ENCODE peak calls at places on chromosomes 5 and 9, in four cellular contexts. T is A549, D is HepG2, C is ovary. M is an unnamed sample.

GRCh38 chr5:86807046-86807712 is 189.4 kb downstream of the COX7C start:
- DNase-seq in T (no peak), D (no peak), C (no peak), M (no peak)

GRCh38 chr9:95463145-95464060 is 53.4 kb downstream of the PTCH1 start:
- DNase-seq in T (no peak), D (no peak), C (no peak), M (no peak)

GRCh38 chr9:93132287-93132927 is 1.6 kb downstream of the NINJ1 start:
- DNase-seq in T (peak; percentile 54), D (no peak), C (peak; percentile 49), M (no peak)

GRCh38 chr5:132426525-132427138 is 57.1 kb downstream of the SLC22A5 start:
- DNase-seq in T (peak; percentile 46), D (peak; percentile 58), C (peak; percentile 46), M (peak; percentile 91)

GRCh38 chr5:144691936-144692335 is 521.3 kb downstream of the KCTD16 start:
- DNase-seq in T (no peak), D (no peak), C (no peak), M (no peak)

GRCh38 chr9:13524245-13524644 is 244.8 kb upstream of the MPDZ start:
- DNase-seq in T (no peak), D (no peak), C (no peak), M (no peak)

GRCh38 chr9:100028201-100028784 is 70.5 kb downstream of the ERP44 start:
- DNase-seq in T (peak; percentile 76), D (peak; percentile 61), C (peak; percentile 46), M (no peak)

GRCh38 chr5:173581408-173582197 is 34.8 kb downstream of the BOD1 start:
- DNase-seq in T (peak; percentile 26), D (peak; percentile 12), C (no peak), M (no peak)

GRCh38 chr5:59107692-59108091 is 524.8 kb downstream of the RAB3C start:
- DNase-seq in T (peak; percentile 89), D (no peak), C (no peak), M (no peak)

GRCh38 chr5:9869616-9870288 is 239.6 kb upstream of the TAS2R1 start:
- DNase-seq in T (no peak), D (no peak), C (no peak), M (no peak)

GRCh38 chr9:8717146-8717545 is 917.6 kb upstream of the DMAC1 start:
- DNase-seq in T (no peak), D (no peak), C (no peak), M (no peak)

DNA sequence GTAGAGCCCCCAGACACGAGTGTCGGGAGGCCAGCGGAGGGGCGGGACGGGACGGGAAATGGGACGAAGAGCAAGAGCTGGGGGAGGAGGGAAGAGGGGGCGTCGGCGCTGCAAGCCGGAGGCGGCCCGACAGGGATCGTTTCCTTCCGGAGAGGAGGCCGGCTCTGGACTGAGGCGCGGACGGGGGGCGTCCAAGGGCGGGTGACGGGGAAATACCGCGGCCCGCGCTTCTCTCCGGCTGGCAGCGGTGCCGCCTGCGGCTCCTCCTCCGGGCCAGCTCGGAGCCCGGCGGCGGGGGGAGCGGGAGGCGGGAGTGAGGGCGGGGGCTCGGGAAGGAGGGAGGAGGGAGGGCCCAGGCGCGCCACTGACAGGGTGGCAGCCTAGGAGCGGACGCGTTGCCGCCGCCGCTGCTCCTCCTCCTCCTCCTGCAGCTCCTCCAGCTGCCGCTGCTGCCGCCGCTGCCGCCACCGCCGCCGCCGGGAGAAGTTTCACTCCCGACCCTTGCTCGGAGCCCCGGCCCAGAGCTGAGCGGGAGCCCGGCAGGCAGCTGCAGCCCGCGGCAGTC is at the start of gene CHSY3:
- DNase-seq in T (peak; percentile 75), D (peak; percentile 25), C (peak; percentile 31), M (peak; percentile 87)
- TF ChIP-seq POLR2A in T (no peak), D (no peak), C (no peak), M (no peak)

GRCh38 chr5:143006511-143006910 is 236.3 kb downstream of the ARHGAP26 start:
- DNase-seq in T (no peak), D (no peak), C (no peak), M (no peak)

GRCh38 chr5:143001764-143002351 is 231.7 kb downstream of the ARHGAP26 start:
- DNase-seq in T (no peak), D (no peak), C (no peak), M (no peak)

GRCh38 chr5:143004361-143004802 is 234.2 kb downstream of the ARHGAP26 start:
- DNase-seq in T (no peak), D (no peak), C (no peak), M (no peak)

GRCh38 chr5:143003328-143003636 is 233.1 kb downstream of the ARHGAP26 start:
- DNase-seq in T (no peak), D (no peak), C (no peak), M (no peak)

GRCh38 chr5:143002459-143003327 is 232.5 kb downstream of the ARHGAP26 start:
- DNase-seq in T (peak; percentile 57), D (no peak), C (no peak), M (no peak)
- TF ChIP-seq EP300 in T (no peak), D (no peak), C (no peak), M (no peak)

DNA sequence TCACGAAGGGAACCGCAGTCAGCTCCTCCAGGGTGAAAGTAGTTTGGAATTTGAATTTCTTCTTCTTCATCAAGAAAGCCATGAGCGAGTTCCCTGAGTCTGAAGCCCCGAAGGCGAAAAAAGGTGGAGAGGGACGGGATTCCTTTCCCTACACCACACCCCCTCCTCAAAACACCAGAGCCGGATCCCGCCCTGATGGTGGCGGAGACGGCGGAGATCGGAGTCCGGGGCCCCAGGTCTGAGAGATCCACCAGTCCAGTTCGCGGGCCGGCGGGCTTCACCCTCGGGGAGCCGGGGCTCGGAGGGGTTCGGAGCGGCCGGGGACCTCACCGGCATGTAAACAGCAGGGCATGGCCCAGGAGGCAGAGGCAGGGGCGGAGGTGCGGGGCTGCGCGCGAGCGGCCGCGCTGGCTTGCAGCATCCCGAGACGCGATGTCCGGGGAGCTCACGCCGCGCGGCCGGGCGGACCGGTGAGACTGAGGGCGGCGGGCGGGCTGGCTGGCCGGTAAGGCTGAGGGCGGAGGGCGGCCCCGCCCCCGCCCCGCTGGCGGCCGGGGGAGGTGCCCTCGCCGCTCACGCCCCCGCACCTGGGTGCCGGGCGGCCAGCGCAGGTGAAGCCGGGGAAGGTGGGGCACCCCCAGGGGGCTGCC is 608 bp downstream of the EEIG1 start:
- DNase-seq in T (no peak), D (no peak), C (peak; percentile 42), M (no peak)
- TF ChIP-seq POLR2A in T (peak; percentile 86), D (peak; percentile 1), C (no peak), M (no peak)

GRCh38 chr5:62534461-62535236 is 44.0 kb upstream of the LRRC70 start:
- DNase-seq in T (no peak), D (no peak), C (no peak), M (no peak)
- TF ChIP-seq EP300 in T (no peak), D (no peak), C (no peak), M (no peak)

GRCh38 chr5:115291397-115291796 is 5.1 kb downstream of the CCDC112 start:
- DNase-seq in T (no peak), D (no peak), C (no peak), M (no peak)

GRCh38 chr5:115297043-115297442 is 589 bp upstream of the CCDC112 start:
- DNase-seq in T (peak; percentile 2), D (no peak), C (no peak), M (no peak)

GRCh38 chr5:115295775-115296129 is 702 bp downstream of the CCDC112 start:
- DNase-seq in T (no peak), D (no peak), C (no peak), M (no peak)

GRCh38 chr5:115298811-115299210 is 2.4 kb upstream of the CCDC112 start:
- DNase-seq in T (peak; percentile 2), D (no peak), C (no peak), M (no peak)

DNA sequence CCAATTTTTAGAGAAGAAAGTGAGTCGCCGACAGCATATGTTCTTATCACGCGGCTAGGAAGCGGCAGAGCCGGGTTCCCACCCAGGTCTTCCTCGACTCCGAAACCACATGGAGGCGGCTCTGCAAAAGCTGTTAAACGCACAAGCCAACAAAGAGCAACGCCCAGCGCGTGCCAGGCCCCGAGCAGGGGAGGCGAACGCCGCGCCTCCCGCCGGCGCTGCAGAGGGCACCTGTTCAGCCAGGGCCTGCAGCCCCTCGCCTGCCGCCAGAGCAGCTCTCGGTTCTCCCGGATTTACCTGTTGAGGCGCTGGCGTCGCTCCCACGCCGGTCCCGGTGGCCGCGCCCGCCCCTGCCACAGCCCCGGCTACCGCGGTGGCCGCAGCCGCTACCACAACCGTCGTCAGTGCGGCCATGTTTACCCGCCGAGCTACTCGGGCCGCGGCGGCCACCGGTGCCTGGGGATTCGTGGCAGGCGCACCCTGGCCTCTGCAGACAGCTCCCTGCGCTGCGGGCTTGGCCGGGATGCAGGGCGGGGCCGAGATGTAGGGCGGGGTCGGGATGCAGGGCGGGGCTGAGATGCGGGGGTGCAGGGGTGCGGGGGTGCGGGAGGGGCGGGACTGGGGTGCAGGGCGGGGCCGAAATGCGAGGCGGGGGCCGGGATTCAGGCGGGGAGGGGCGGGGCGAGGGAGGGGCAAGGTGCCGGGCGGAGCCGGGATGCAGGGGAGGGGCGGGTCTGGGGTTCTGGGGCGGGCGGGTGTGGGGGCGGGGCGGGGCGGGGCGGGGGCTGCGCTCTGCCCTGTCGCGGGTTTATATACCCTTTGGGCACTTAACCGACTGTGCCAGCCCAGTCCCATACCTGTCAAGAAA is at the start of gene CCDC112:
- DNase-seq in T (peak; percentile 88), D (peak; percentile 36), C (peak; percentile 51), M (peak; percentile 87)
- TF ChIP-seq POLR2A in T (peak; percentile 85), D (peak; percentile 56), C (no peak), M (no peak)

GRCh38 chr9:1702701-1703100 is 312.4 kb upstream of the SMARCA2 start:
- DNase-seq in T (no peak), D (no peak), C (no peak), M (no peak)

GRCh38 chr9:1701113-1701512 is 314.0 kb upstream of the SMARCA2 start:
- DNase-seq in T (peak; percentile 28), D (no peak), C (no peak), M (no peak)

DNA sequence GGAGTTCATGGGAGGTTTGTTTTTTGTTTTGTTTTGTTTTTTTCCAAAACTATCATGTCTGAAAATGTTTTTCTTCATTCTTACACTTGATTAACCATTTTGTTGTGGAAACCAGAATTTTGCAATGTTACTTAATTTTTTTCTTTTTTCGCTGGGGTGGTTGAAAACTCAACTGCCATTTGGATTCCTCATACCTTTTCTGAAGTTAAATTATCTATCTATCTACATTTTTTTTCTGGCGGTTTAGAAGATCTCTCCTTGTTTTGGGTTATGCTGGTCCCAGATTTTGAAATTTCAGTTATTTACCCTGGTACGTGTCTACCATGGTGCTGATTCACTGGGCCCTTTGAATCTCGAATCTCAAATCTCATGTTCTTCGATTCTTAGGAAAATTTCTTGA is 316.2 kb upstream of the SMARCA2 start:
- DNase-seq in T (no peak), D (no peak), C (no peak), M (no peak)
- TF ChIP-seq EP300 in T (no peak), D (no peak), C (no peak), M (no peak)

DNA sequence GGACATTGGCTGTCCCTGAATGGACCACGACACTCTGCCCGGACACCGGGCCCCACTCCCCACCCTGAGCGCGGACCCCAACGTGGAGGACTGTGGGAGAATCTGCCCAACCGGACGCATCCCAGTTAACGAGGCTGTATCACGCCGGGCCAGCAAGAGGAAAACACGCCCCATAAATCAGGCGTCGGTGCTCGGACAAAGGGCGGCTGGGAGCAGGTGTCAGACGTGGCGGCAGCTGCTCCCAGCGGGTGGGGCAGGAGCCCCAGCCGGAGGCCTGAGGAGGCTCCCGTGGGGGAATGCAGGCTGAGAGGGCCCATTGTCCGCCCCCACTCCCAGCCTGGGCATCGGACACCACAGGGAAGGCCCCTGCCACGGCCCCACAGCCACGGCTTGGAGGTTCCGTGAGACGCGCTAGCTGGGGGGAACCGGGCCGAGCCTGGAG is 19.2 kb downstream of the NOTCH1 start:
- DNase-seq in T (no peak), D (no peak), C (no peak), M (no peak)
- TF ChIP-seq POLR2A in T (no peak), D (no peak), C (no peak), M (no peak)

GRCh38 chr9:77944556-77945261 is 86.9 kb downstream of the GNAQ start:
- DNase-seq in T (peak; percentile 13), D (no peak), C (no peak), M (no peak)
- TF ChIP-seq EP300 in T (no peak), D (no peak), C (no peak), M (no peak)

M was measured in suprapubic skin.